ENCODE peak calls at places on chromosomes 1 and 21, in five cellular contexts. P is K562, L is H1, B is GM12878, H is HepG2. T is an unnamed sample.

GRCh38 chr1:20587639-20588017 is 1.3 kb upstream of the CDA start:
- DNase-seq in P (no peak), L (no peak), B (no peak), H (peak; percentile 21), T (no peak)

GRCh38 chr21:45550552-45551210 is 8.4 kb upstream of the SLC19A1 start:
- DNase-seq in P (no peak), L (no peak), B (peak; percentile 84), H (no peak), T (no peak)

GRCh38 chr1:7576946-7577657 is 194.0 kb upstream of the VAMP3 start:
- DNase-seq in P (peak; percentile 51), L (no peak), B (no peak), H (no peak), T (peak; percentile 44)

GRCh38 chr1:23751050-23751814 is 8.0 kb downstream of the ELOA start:
- DNase-seq in P (peak; percentile 76), L (peak; percentile 58), B (no peak), H (peak; percentile 67), T (peak; percentile 79)

GRCh38 chr21:35627462-35627861 is 432.9 kb downstream of the SETD4 start:
- DNase-seq in P (no peak), L (no peak), B (no peak), H (no peak), T (no peak)

GRCh38 chr1:37561794-37562132 is 5.0 kb downstream of the DNALI1 start:
- DNase-seq in P (peak; percentile 60), L (peak; percentile 68), B (no peak), H (peak; percentile 27), T (peak; percentile 66)

GRCh38 chr1:198326915-198327314 is 170.1 kb downstream of the NEK7 start:
- DNase-seq in P (no peak), L (no peak), B (no peak), H (no peak), T (no peak)

GRCh38 chr1:162632234-162632666 is at the start of gene DDR2:
- DNase-seq in P (no peak), L (no peak), B (no peak), H (no peak), T (peak; percentile 45)

GRCh38 chr1:42081475-42081874 is 71.7 kb upstream of the GUCA2B start:
- DNase-seq in P (no peak), L (no peak), B (no peak), H (peak; percentile 53), T (no peak)

GRCh38 chr1:33377013-33377412 is 53.9 kb downstream of the PHC2 start:
- DNase-seq in P (no peak), L (no peak), B (no peak), H (no peak), T (no peak)

GRCh38 chr1:88727205-88727604 is 43.1 kb downstream of the PKN2 start:
- DNase-seq in P (no peak), L (no peak), B (no peak), H (no peak), T (no peak)

GRCh38 chr1:220895412-220895946 is 16.2 kb downstream of the HLX start:
- DNase-seq in P (no peak), L (peak; percentile 56), B (no peak), H (no peak), T (peak; percentile 43)

GRCh38 chr1:150872572-150872971 is 3.8 kb downstream of the ARNT start:
- DNase-seq in P (no peak), L (no peak), B (no peak), H (no peak), T (no peak)

GRCh38 chr1:91699339-91699970 is 186.5 kb downstream of the TGFBR3 start:
- DNase-seq in P (no peak), L (no peak), B (no peak), H (no peak), T (no peak)

GRCh38 chr1:9350011-9350907 is 57.6 kb downstream of the SPSB1 start:
- DNase-seq in P (no peak), L (no peak), B (no peak), H (no peak), T (no peak)

GRCh38 chr1:247392088-247392487 is 23.9 kb upstream of the NLRP3 start:
- DNase-seq in P (no peak), L (no peak), B (no peak), H (no peak), T (no peak)

GRCh38 chr1:98709906-98710305 is 48.4 kb downstream of the SNX7 start:
- DNase-seq in P (no peak), L (no peak), B (no peak), H (no peak), T (no peak)

GRCh38 chr1:214551436-214552173 is at the start of gene PTPN14:
- DNase-seq in P (no peak), L (peak; percentile 87), B (no peak), H (peak; percentile 82), T (peak; percentile 97)

GRCh38 chr1:43853161-43853921 is 80.3 kb upstream of the ARTN start:
- DNase-seq in P (no peak), L (no peak), B (peak; percentile 87), H (no peak), T (no peak)

GRCh38 chr1:172351761-172352161 is 68.7 kb upstream of the C1orf105 start:
- DNase-seq in P (no peak), L (no peak), B (no peak), H (no peak), T (no peak)

GRCh38 chr1:59486595-59486994 is 189.7 kb downstream of the FGGY start:
- DNase-seq in P (no peak), L (no peak), B (no peak), H (no peak), T (no peak)
- TF ChIP-seq CREB1 in P (no peak), L (no peak), B (no peak), H (no peak), T (no peak)

DNA sequence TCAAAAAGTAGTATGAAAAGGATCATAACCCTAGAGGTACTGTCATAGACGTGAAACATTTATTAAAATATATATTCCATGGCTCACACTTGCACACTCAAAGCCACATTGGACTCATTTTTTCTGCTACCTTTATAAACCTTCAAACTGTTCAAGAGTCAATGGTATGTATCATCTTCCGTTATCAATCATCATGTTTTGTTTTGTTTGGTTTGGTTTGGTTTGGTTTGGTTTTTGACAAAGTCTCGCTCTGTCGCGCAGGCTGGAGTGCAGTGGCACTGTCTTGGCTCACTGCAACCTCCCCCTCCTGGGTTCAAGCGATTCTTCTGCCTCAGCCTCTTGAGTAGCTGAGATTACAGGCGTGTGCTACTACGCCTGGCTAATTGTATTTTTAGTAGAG is 1.8 kb downstream of the IFNAR2 start:
- DNase-seq in P (no peak), L (no peak), B (no peak), H (no peak), T (no peak)
- TF ChIP-seq POLR2AphosphoS5 in P (no peak), L (no peak), B (no peak), H (no peak), T (no peak)

GRCh38 chr1:61092643-61093042 is 10.3 kb downstream of the NFIA start:
- DNase-seq in P (no peak), L (no peak), B (no peak), H (no peak), T (no peak)
- H2AFZ ChIP-seq in P (no peak overlapping the region), L (no peak overlapping the region), B (no peak overlapping the region), H (no peak overlapping the region), T (no peak overlapping the region)

DNA sequence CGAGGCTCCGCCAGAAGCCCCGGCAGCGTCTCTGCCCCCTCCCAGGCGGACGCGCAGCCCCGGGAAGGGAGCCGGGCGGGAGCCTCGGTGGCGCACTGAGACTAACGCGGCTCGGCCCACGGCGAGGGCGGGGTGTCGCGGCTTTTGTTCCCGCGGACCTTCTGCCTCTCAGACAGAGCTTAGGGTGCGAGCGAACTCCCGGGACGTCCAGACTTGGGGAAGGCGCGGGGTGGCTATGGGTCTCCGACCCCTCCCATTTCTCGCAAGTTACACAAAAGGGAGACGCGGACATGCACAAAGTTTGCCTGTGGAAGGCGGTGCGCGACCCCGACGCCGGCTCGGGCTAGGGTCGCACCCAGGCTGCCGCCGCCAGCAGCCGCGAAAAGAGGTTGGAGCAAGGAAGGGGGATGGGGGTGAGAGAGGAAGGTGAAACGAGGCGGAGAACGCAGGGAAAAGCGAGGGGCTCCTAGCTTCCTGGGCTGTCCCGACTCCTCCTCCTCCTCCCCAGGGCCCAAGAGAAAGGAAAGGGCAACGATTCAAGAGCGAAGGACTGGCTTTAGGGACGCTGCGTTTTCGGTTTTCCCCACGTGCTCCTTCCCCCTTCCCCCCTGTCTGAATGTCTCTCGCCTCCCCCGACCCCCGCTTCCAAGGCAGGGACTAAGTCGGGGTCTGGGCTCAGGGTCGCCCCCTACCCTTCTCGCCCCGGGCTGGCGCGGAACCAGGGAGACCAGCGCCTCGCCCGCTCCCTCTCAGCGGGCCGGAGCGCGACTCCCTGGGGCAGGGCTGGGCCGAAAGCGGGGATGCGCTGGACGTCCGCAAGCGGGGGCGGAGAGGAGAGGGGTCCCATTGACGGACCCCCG is 729 bp downstream of the APP start:
- DNase-seq in P (peak; percentile 10), L (peak; percentile 63), B (no peak), H (no peak), T (peak; percentile 64)
- TF ChIP-seq CREB1 in P (no peak), L (no peak), B (no peak), H (no peak), T (peak; percentile 11)

GRCh38 chr1:229278120-229278741 is 7.3 kb downstream of the RAB4A start:
- DNase-seq in P (no peak), L (no peak), B (no peak), H (no peak), T (no peak)
- TF ChIP-seq POLR2AphosphoS5 in P (no peak), L (no peak), B (no peak), H (no peak), T (no peak)

GRCh38 chr1:56506314-56506743 is 73.0 kb downstream of the PLPP3 start:
- DNase-seq in P (no peak), L (no peak), B (no peak), H (no peak), T (no peak)
- H2AFZ ChIP-seq in P (peak overlapping the region; percentile 75), L (no peak overlapping the region), B (no peak overlapping the region), H (no peak overlapping the region), T (no peak overlapping the region)

DNA sequence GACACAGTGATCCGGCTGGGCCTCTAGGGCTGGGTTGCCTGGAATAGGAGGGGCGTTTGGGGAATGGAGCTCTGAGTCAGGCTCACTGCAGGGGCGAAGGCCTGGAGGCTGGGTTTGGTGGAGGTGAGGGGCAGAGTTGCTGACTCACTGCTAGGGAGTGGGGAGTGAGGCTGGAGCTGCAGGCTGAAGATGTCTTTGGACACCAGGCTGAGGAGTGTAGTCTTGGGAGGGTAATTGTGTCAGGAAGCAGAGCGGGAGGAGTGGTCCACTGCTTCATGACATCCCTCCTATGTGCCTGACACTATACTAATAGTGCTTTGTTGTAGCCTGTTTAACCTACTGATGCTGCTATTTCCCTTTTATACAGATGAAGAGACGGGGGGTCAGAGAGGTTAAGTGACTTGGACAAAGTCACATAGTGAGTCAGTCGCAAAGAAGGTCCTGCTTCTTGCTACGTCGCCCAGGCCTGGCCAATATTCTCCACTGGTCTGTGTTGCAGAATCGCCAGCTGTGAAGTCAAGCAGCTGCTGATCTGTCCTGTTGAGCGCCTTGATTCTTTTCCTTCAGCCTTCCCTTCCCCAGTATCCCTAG is 13.6 kb downstream of the ACTL8 start:
- DNase-seq in P (peak; percentile 39), L (no peak), B (no peak), H (no peak), T (no peak)
- TF ChIP-seq CREB1 in P (no peak), L (no peak), B (no peak), H (no peak), T (no peak)

DNA sequence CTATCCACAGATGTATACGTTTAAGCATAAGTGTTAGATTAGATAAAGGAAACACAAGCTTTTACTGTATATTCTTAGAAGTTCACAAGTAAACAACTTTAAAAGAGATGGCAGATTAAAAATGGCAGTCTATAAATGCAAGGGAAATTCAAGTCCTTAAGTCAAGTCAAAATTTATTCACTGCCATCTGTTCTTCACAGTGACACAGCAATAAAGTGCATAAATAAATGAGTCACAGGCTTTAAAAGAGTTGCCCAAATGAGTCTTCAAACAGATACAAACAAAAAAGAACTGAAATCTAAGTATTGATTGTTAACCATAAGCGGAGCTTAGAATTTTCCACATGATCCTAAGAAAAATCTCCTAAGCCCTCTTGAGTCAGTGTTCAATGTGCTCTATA is 50.0 kb upstream of the KCNH1 start:
- DNase-seq in P (no peak), L (no peak), B (no peak), H (no peak), T (no peak)
- TF ChIP-seq POLR2AphosphoS5 in P (no peak), L (no peak), B (no peak), H (no peak), T (no peak)